ENCODE peak calls at places on chromosomes 12 and 14, in four cellular contexts. F, D, T and V are unnamed samples.

GRCh38 chr12:107448198-107448597 is 237.4 kb upstream of the PWP1 start:
- DNase-seq in F (peak), D (no peak), T (no peak), V (no peak)

GRCh38 chr12:6377667-6377994 is 2.3 kb upstream of the SCNN1A start:
- DNase-seq in F (no peak), D (no peak), T (no peak), V (no peak)

GRCh38 chr12:131438874-131439273 is 272.0 kb upstream of the SFSWAP start:
- DNase-seq in F (no peak), D (no peak), T (no peak), V (no peak)

GRCh38 chr14:104950021-104950420 is 25.3 kb downstream of the PLD4 start:
- DNase-seq in F (no peak), D (no peak), T (no peak), V (no peak)

GRCh38 chr12:8032242-8033152 is at the start of gene FOXJ2:
- DNase-seq in F (peak), D (peak), T (no peak), V (peak)

GRCh38 chr12:131908716-131909595 is 14.5 kb downstream of the ULK1 start:
- DNase-seq in F (no peak), D (no peak), T (no peak), V (no peak)

GRCh38 chr12:125050446-125050845 is 14.8 kb upstream of the AACS start:
- DNase-seq in F (no peak), D (no peak), T (no peak), V (no peak)

GRCh38 chr14:31219169-31219568 is 11.6 kb upstream of the HECTD1 start:
- DNase-seq in F (no peak), D (no peak), T (no peak), V (no peak)

GRCh38 chr14:37247777-37248461 is 50.2 kb downstream of the MIPOL1 start:
- DNase-seq in F (no peak), D (no peak), T (no peak), V (no peak)

GRCh38 chr12:39252628-39253027 is 190.3 kb downstream of the KIF21A start:
- DNase-seq in F (no peak), D (no peak), T (no peak), V (no peak)

GRCh38 chr12:6229823-6230222 is 29.6 kb downstream of the CD9 start:
- DNase-seq in F (no peak), D (peak), T (no peak), V (no peak)

GRCh38 chr12:50507930-50508329 is 3.1 kb downstream of the DIP2B start:
- DNase-seq in F (no peak), D (no peak), T (no peak), V (no peak)

GRCh38 chr14:20503905-20504304 is 1.4 kb upstream of the RNASE10 start:
- DNase-seq in F (no peak), D (no peak), T (no peak), V (no peak)

GRCh38 chr12:81874166-81874565 is 115.0 kb upstream of the PPFIA2 start:
- DNase-seq in F (no peak), D (no peak), T (no peak), V (no peak)

GRCh38 chr12:18183141-18183540 is 78.2 kb upstream of the PIK3C2G start:
- DNase-seq in F (no peak), D (no peak), T (no peak), V (no peak)

GRCh38 chr14:100580316-100581227 is 6.6 kb downstream of the BEGAIN start:
- DNase-seq in F (no peak), D (no peak), T (no peak), V (no peak)

GRCh38 chr12:46261658-46262057 is 7.2 kb downstream of the SLC38A1 start:
- DNase-seq in F (no peak), D (no peak), T (no peak), V (no peak)

GRCh38 chr12:130872179-130873096 is 572 bp downstream of the RAN start:
- DNase-seq in F (peak), D (peak), T (no peak), V (peak)

GRCh38 chr12:56683-57346 is 9.8 kb upstream of the IQSEC3 start:
- DNase-seq in F (peak), D (peak), T (no peak), V (no peak)

GRCh38 chr14:93994919-93995682 is 2.0 kb upstream of the CCDC197 start:
- DNase-seq in F (no peak), D (no peak), T (no peak), V (no peak)

GRCh38 chr12:5078423-5078822 is 34.7 kb downstream of the KCNA5 start:
- DNase-seq in F (no peak), D (no peak), T (no peak), V (no peak)

GRCh38 chr12:43282106-43282505 is 269.9 kb downstream of the ADAMTS20 start:
- DNase-seq in F (no peak), D (no peak), T (no peak), V (no peak)

GRCh38 chr14:73616831-73617230 is 4.5 kb downstream of the ACOT6 start:
- DNase-seq in F (no peak), D (no peak), T (no peak), V (no peak)

GRCh38 chr12:52633383-52633782 is 15.0 kb upstream of the KRT73 start:
- DNase-seq in F (no peak), D (peak), T (no peak), V (no peak)

GRCh38 chr12:47651368-47652254 is 54.2 kb downstream of the RPAP3 start:
- DNase-seq in F (no peak), D (peak), T (peak), V (no peak)

GRCh38 chr12:57151741-57152407 is 4.5 kb upstream of the LRP1-AS start:
- DNase-seq in F (no peak), D (no peak), T (no peak), V (no peak)

DNA sequence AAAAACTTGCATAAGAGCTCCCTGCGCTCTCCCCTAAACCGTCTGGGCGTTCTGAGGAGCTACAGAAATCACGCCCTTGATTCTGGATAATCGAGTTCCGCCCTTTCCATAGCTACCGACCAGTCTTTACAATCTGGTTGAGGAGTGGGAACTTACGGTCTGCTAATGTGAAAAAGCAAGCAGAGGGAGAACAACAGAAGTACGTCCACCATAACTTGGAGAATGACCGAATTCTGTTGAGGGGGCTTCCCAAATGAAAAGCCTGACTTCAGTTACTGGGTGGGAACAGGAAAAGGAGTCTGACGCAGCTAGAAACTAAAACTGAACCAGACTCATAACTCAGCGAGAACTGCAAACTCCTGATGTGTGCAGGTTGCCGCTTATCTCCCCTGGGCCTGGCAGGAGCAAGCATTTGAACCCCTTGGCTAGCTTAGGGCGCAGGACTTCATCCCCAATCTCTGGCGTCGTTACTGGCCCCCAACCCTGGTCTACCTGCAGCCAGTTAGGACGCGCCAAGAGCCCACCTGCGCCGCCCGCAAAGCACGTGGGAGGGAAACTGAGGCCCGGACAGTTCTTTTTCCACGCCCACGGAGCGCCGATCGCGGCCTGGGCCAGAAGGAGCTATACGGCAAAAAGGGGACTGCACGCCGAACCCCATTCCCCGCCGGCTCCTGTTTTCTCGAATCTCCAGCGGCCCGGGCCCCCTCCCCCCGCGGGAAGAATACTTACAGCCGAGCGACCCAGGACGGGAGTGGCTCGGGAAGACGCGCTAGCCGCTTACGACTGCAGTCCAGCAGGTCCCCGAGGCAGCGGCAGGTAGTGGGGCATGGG is 818 bp downstream of the LRIG3 start:
- DNase-seq in F (no peak), D (no peak), T (no peak), V (peak)
- TF ChIP-seq SPI1 in F (no peak), D (no peak), T (no peak), V (no peak)

GRCh38 chr14:67317822-67318221 is 41.8 kb downstream of the ATP6V1D start:
- DNase-seq in F (no peak), D (no peak), T (no peak), V (no peak)
- TF ChIP-seq SPI1 in F (no peak), D (no peak), T (no peak), V (no peak)

DNA sequence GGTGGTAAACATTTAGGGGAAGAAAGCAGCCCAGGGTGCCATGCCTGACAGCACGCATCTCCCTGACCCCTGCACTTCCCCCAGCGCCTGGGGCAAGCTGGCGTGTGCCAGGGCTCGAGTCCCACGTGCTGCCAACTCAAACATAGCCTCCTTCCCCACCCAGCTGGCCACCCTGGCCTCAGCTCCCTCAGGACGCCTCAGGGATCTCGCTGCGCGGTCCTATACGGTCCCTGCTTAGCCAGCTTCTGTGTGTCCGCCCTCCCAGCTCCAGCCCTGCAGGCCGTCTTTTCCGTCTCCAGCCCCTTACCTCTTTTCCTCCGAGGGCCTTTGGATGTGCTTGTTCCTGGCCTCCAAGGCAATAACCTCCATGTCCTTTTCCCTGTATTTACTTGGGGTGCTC is 71.0 kb downstream of the TESC start:
- DNase-seq in F (no peak), D (no peak), T (no peak), V (no peak)
- TF ChIP-seq SPI1 in F (no peak), D (no peak), T (no peak), V (no peak)

GRCh38 chr12:65656904-65657351 is 167.4 kb upstream of the HMGA2 start:
- DNase-seq in F (peak), D (no peak), T (no peak), V (no peak)

GRCh38 chr12:65657635-65658034 is 166.6 kb upstream of the HMGA2 start:
- DNase-seq in F (no peak), D (no peak), T (no peak), V (no peak)

GRCh38 chr12:65658360-65658759 is 165.9 kb upstream of the HMGA2 start:
- DNase-seq in F (no peak), D (no peak), T (no peak), V (no peak)

GRCh38 chr12:65655074-65655493 is 169.2 kb upstream of the HMGA2 start:
- DNase-seq in F (peak), D (no peak), T (no peak), V (no peak)

DNA sequence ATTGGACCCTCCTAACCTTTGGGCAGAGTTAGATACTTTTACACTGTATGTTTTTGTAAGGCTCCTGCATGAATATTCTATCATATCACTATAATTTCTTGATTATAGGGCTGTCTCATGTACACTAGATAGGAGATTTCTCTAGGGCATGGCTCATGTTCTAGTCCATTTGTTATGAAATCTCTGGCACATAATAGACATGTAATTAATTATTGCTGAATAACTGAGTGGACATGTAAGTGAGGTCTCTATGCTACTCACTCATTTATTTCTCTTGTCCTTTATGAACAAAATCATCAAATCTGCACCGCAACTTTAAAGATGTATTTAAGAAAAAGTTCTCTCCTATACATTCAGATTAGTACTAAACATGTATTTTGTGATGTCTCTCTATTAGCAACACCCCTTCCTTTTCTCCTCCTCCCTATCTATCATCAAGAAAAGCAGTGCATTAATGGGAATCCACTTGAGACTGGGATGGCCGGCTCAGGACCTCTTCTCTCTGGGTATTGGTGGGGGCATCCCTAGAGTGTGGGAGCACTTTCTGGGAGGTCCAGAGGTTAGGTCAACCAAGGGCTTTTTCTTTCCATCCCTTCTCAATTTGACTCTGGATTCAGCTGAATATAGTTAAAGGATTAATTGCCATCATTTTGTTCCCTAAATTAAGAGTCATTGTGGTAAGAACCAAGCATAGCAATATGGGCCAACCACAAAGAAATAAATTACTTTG is 168.0 kb upstream of the HMGA2 start:
- DNase-seq in F (no peak), D (no peak), T (no peak), V (no peak)
- TF ChIP-seq SPI1 in F (no peak), D (no peak), T (no peak), V (no peak)

GRCh38 chr12:109581334-109581691 is 7.7 kb downstream of the MVK start:
- DNase-seq in F (no peak), D (no peak), T (no peak), V (no peak)

GRCh38 chr12:109580684-109581333 is 7.2 kb downstream of the MVK start:
- DNase-seq in F (no peak), D (no peak), T (no peak), V (no peak)

GRCh38 chr12:109580272-109580671 is 6.7 kb downstream of the MVK start:
- DNase-seq in F (no peak), D (no peak), T (no peak), V (no peak)

GRCh38 chr12:109582636-109583035 is 9.0 kb downstream of the MVK start:
- DNase-seq in F (no peak), D (no peak), T (no peak), V (no peak)

GRCh38 chr12:109581856-109582255 is 8.3 kb downstream of the MVK start:
- DNase-seq in F (no peak), D (no peak), T (no peak), V (no peak)
- TF ChIP-seq SPI1 in F (no peak), D (no peak), T (no peak), V (no peak)